ENCODE peak calls at places on chromosomes 3 and 15, in nine cellular contexts. One of them, this sample, is unnamed.

GRCh38 chr3:70984756-70985155 is 598.8 kb downstream of the FOXP1 start:
- DNase-seq in endothelial cell of umbilical vein: no peak
- DNase-seq in breast epithelium: no peak
- DNase-seq in GM12878: no peak
- DNase-seq in sigmoid colon: no peak
- DNase-seq in GM12891: no peak
- DNase-seq in H1: no peak
- DNase-seq in transverse colon: no peak
- DNase-seq in stomach: no peak
- DNase-seq in this sample: no peak

GRCh38 chr3:139353920-139354556 is 10.2 kb downstream of the MRPS22 start:
- DNase-seq in H1: no peak
- DNase-seq in sigmoid colon: no peak
- DNase-seq in GM12891: no peak
- DNase-seq in stomach: no peak
- DNase-seq in breast epithelium: no peak
- DNase-seq in endothelial cell of umbilical vein: peak
- DNase-seq in GM12878: no peak
- DNase-seq in transverse colon: no peak
- DNase-seq in this sample: no peak

GRCh38 chr15:22241451-22241850 is 161.1 kb downstream of the OR4M2 start:
- DNase-seq in breast epithelium: no peak
- DNase-seq in sigmoid colon: no peak
- DNase-seq in GM12878: no peak
- DNase-seq in endothelial cell of umbilical vein: no peak
- DNase-seq in transverse colon: no peak
- DNase-seq in GM12891: no peak
- DNase-seq in stomach: no peak
- DNase-seq in H1: no peak
- DNase-seq in this sample: no peak

GRCh38 chr3:38397320-38397719 is 50.7 kb downstream of the XYLB start:
- DNase-seq in GM12891: no peak
- DNase-seq in breast epithelium: no peak
- DNase-seq in GM12878: no peak
- DNase-seq in endothelial cell of umbilical vein: peak
- DNase-seq in stomach: no peak
- DNase-seq in sigmoid colon: no peak
- DNase-seq in H1: peak
- DNase-seq in transverse colon: no peak
- DNase-seq in this sample: no peak

GRCh38 chr15:35437157-35437556 is 108.8 kb downstream of the DPH6 start:
- DNase-seq in sigmoid colon: no peak
- DNase-seq in GM12891: no peak
- DNase-seq in GM12878: no peak
- DNase-seq in stomach: no peak
- DNase-seq in breast epithelium: no peak
- DNase-seq in H1: no peak
- DNase-seq in transverse colon: no peak
- DNase-seq in endothelial cell of umbilical vein: peak
- DNase-seq in this sample: no peak

GRCh38 chr3:81643721-81644120 is 117.7 kb downstream of the GBE1 start:
- DNase-seq in H1: no peak
- DNase-seq in GM12891: no peak
- DNase-seq in stomach: no peak
- DNase-seq in endothelial cell of umbilical vein: peak
- DNase-seq in sigmoid colon: no peak
- DNase-seq in GM12878: no peak
- DNase-seq in breast epithelium: no peak
- DNase-seq in transverse colon: peak
- DNase-seq in this sample: no peak

GRCh38 chr3:106261915-106262683 is 393.3 kb upstream of the CBLB start:
- DNase-seq in stomach: no peak
- DNase-seq in GM12878: no peak
- DNase-seq in transverse colon: no peak
- DNase-seq in breast epithelium: no peak
- DNase-seq in sigmoid colon: no peak
- DNase-seq in endothelial cell of umbilical vein: no peak
- DNase-seq in GM12891: no peak
- DNase-seq in H1: no peak
- DNase-seq in this sample: no peak

GRCh38 chr3:52240059-52240885 is 1.3 kb upstream of the TWF2 start:
- DNase-seq in stomach: no peak
- DNase-seq in GM12891: no peak
- DNase-seq in transverse colon: peak
- DNase-seq in H1: no peak
- DNase-seq in endothelial cell of umbilical vein: no peak
- DNase-seq in sigmoid colon: peak
- DNase-seq in breast epithelium: no peak
- DNase-seq in GM12878: no peak
- DNase-seq in this sample: no peak

GRCh38 chr15:64566629-64567427 is 106.5 kb downstream of the ZNF609 start:
- DNase-seq in transverse colon: no peak
- DNase-seq in H1: no peak
- DNase-seq in breast epithelium: no peak
- DNase-seq in stomach: no peak
- DNase-seq in GM12891: no peak
- DNase-seq in sigmoid colon: no peak
- DNase-seq in GM12878: no peak
- DNase-seq in endothelial cell of umbilical vein: no peak
- DNase-seq in this sample: no peak

GRCh38 chr3:46984591-46985459 is 5.4 kb downstream of the NBEAL2 start:
- DNase-seq in breast epithelium: no peak
- DNase-seq in sigmoid colon: no peak
- DNase-seq in GM12878: no peak
- DNase-seq in transverse colon: no peak
- DNase-seq in endothelial cell of umbilical vein: no peak
- DNase-seq in GM12891: no peak
- DNase-seq in stomach: no peak
- DNase-seq in H1: no peak
- DNase-seq in this sample: no peak

GRCh38 chr3:133136114-133137041 is 98.2 kb downstream of the TMEM108 start:
- DNase-seq in H1: no peak
- DNase-seq in GM12891: peak
- DNase-seq in sigmoid colon: no peak
- DNase-seq in breast epithelium: no peak
- DNase-seq in transverse colon: no peak
- DNase-seq in GM12878: peak
- DNase-seq in endothelial cell of umbilical vein: no peak
- DNase-seq in stomach: no peak
- DNase-seq in this sample: no peak

GRCh38 chr3:23455084-23455483 is 252.0 kb downstream of the UBE2E2 start:
- DNase-seq in H1: no peak
- DNase-seq in GM12891: no peak
- DNase-seq in sigmoid colon: no peak
- DNase-seq in stomach: no peak
- DNase-seq in endothelial cell of umbilical vein: no peak
- DNase-seq in GM12878: no peak
- DNase-seq in breast epithelium: no peak
- DNase-seq in transverse colon: no peak
- DNase-seq in this sample: no peak
- TF ChIP-seq POLR2AphosphoS5 in H1: no peak
- TF ChIP-seq POLR2AphosphoS5 in GM12891: no peak
- TF ChIP-seq POLR2AphosphoS5 in sigmoid colon: peak
- TF ChIP-seq POLR2AphosphoS5 in stomach: no peak
- TF ChIP-seq POLR2AphosphoS5 in endothelial cell of umbilical vein: no peak
- TF ChIP-seq POLR2AphosphoS5 in GM12878: no peak
- TF ChIP-seq POLR2AphosphoS5 in breast epithelium: no peak
- TF ChIP-seq POLR2AphosphoS5 in transverse colon: no peak
- TF ChIP-seq POLR2AphosphoS5 in this sample: no peak

GRCh38 chr3:197003461-197004385 is 25.9 kb downstream of the MELTF start:
- DNase-seq in transverse colon: peak
- DNase-seq in breast epithelium: no peak
- DNase-seq in endothelial cell of umbilical vein: no peak
- DNase-seq in GM12878: no peak
- DNase-seq in stomach: peak
- DNase-seq in sigmoid colon: no peak
- DNase-seq in H1: no peak
- DNase-seq in GM12891: no peak
- DNase-seq in this sample: peak

GRCh38 chr3:197001106-197001971 is 28.3 kb downstream of the MELTF start:
- DNase-seq in transverse colon: no peak
- DNase-seq in H1: no peak
- DNase-seq in breast epithelium: no peak
- DNase-seq in sigmoid colon: peak
- DNase-seq in GM12891: no peak
- DNase-seq in endothelial cell of umbilical vein: no peak
- DNase-seq in stomach: no peak
- DNase-seq in GM12878: no peak
- DNase-seq in this sample: no peak

GRCh38 chr3:197001972-197002700 is 27.5 kb downstream of the MELTF start:
- DNase-seq in GM12891: no peak
- DNase-seq in endothelial cell of umbilical vein: no peak
- DNase-seq in transverse colon: no peak
- DNase-seq in breast epithelium: no peak
- DNase-seq in stomach: no peak
- DNase-seq in H1: no peak
- DNase-seq in sigmoid colon: no peak
- DNase-seq in GM12878: no peak
- DNase-seq in this sample: peak

GRCh38 chr3:197000211-197000610 is 29.4 kb downstream of the MELTF start:
- DNase-seq in stomach: no peak
- DNase-seq in GM12891: no peak
- DNase-seq in endothelial cell of umbilical vein: no peak
- DNase-seq in transverse colon: no peak
- DNase-seq in sigmoid colon: peak
- DNase-seq in H1: no peak
- DNase-seq in GM12878: no peak
- DNase-seq in breast epithelium: no peak
- DNase-seq in this sample: no peak

DNA sequence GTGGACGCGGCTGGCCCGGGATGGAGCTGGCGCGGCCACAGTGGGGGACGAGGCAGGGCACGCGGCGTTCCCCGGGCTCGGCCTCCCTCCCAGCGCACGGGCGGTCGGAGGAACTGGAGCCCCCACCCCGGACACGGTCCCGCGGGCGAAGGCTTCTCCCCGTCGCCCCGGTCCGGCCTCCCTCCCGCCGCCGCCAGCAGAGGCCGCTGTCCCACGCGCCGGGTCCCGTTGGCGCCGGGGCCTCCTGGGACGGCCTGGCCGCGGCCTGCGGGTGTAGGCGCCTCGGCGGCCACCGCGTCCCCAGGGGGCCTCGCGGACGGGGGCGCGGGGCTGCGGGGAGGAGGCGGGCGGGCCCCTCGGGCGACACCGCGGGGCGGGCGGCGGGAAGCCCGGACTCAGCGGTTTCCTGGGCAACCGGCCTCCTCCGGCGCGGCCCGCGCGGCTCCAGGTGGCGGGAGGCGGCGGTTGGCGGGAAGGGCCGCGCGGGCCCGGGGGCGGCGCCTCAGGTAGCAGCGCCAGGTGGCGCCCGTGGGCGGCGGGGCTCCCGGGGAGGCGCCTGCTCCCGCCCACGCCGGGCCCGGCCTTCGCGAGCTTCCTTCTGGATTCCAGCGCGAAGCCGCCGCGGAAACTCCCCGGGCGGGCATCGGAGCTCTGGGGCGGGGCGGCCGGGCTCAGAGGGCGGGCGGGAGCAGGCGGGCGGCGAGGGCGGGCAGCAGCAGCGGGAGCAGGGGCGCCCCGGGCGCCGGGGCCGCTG is 26.7 kb downstream of the MELTF start:
- DNase-seq in stomach: peak
- DNase-seq in endothelial cell of umbilical vein: peak
- DNase-seq in transverse colon: peak
- DNase-seq in H1: peak
- DNase-seq in GM12878: no peak
- DNase-seq in breast epithelium: peak
- DNase-seq in GM12891: peak
- DNase-seq in sigmoid colon: peak
- DNase-seq in this sample: peak
- TF ChIP-seq POLR2A in stomach: no peak
- TF ChIP-seq POLR2A in endothelial cell of umbilical vein: peak
- TF ChIP-seq POLR2A in transverse colon: no peak
- TF ChIP-seq POLR2A in H1: no peak
- TF ChIP-seq POLR2A in GM12878: peak
- TF ChIP-seq POLR2A in breast epithelium: no peak
- TF ChIP-seq POLR2A in GM12891: no peak
- TF ChIP-seq POLR2A in sigmoid colon: no peak
- TF ChIP-seq POLR2A in this sample: no peak

GRCh38 chr15:49824700-49825099 is 203.9 kb downstream of the DTWD1 start:
- DNase-seq in transverse colon: no peak
- DNase-seq in endothelial cell of umbilical vein: no peak
- DNase-seq in breast epithelium: no peak
- DNase-seq in sigmoid colon: no peak
- DNase-seq in GM12891: no peak
- DNase-seq in GM12878: no peak
- DNase-seq in stomach: no peak
- DNase-seq in H1: no peak
- DNase-seq in this sample: no peak
- TF ChIP-seq POLR2AphosphoS5 in transverse colon: no peak
- TF ChIP-seq POLR2AphosphoS5 in endothelial cell of umbilical vein: no peak
- TF ChIP-seq POLR2AphosphoS5 in breast epithelium: no peak
- TF ChIP-seq POLR2AphosphoS5 in sigmoid colon: no peak
- TF ChIP-seq POLR2AphosphoS5 in GM12891: no peak
- TF ChIP-seq POLR2AphosphoS5 in GM12878: no peak
- TF ChIP-seq POLR2AphosphoS5 in stomach: no peak
- TF ChIP-seq POLR2AphosphoS5 in H1: no peak
- TF ChIP-seq POLR2AphosphoS5 in this sample: no peak

GRCh38 chr15:54839379-54839778 is 357.4 kb downstream of the RSL24D1 start:
- DNase-seq in stomach: no peak
- DNase-seq in transverse colon: no peak
- DNase-seq in GM12878: no peak
- DNase-seq in H1: no peak
- DNase-seq in sigmoid colon: no peak
- DNase-seq in endothelial cell of umbilical vein: no peak
- DNase-seq in GM12891: no peak
- DNase-seq in breast epithelium: no peak
- DNase-seq in this sample: no peak

GRCh38 chr15:54836052-54836795 is 360.5 kb downstream of the RSL24D1 start:
- DNase-seq in breast epithelium: no peak
- DNase-seq in sigmoid colon: no peak
- DNase-seq in stomach: no peak
- DNase-seq in H1: no peak
- DNase-seq in transverse colon: no peak
- DNase-seq in GM12891: no peak
- DNase-seq in GM12878: peak
- DNase-seq in endothelial cell of umbilical vein: no peak
- DNase-seq in this sample: no peak

GRCh38 chr15:54841906-54842305 is 354.8 kb downstream of the RSL24D1 start:
- DNase-seq in GM12878: no peak
- DNase-seq in transverse colon: no peak
- DNase-seq in sigmoid colon: no peak
- DNase-seq in endothelial cell of umbilical vein: no peak
- DNase-seq in breast epithelium: no peak
- DNase-seq in H1: no peak
- DNase-seq in stomach: no peak
- DNase-seq in GM12891: no peak
- DNase-seq in this sample: no peak

DNA sequence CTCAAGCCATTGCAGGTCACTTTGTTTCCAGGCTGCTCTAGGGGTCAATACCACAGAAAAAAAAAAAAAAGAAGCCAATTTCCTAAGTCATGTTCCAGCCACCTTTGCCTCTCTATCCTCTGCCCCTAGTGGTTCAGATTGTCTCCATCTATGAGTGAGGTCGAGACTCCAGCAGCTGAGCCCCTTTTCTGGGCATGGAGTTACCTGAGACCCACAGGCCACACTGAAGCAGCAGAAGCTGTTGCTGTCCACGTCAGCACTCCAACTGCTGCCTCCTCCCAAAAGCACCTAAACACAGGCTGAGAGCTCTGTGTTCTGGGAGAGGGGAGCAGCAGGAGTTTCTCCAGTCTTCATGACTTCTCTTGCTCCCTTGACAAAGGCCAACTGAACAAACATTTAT is 355.7 kb downstream of the RSL24D1 start:
- DNase-seq in sigmoid colon: no peak
- DNase-seq in endothelial cell of umbilical vein: no peak
- DNase-seq in transverse colon: no peak
- DNase-seq in breast epithelium: no peak
- DNase-seq in GM12878: no peak
- DNase-seq in stomach: no peak
- DNase-seq in GM12891: no peak
- DNase-seq in H1: peak
- DNase-seq in this sample: no peak
- TF ChIP-seq POLR2A in sigmoid colon: no peak
- TF ChIP-seq POLR2A in endothelial cell of umbilical vein: no peak
- TF ChIP-seq POLR2A in transverse colon: no peak
- TF ChIP-seq POLR2A in breast epithelium: no peak
- TF ChIP-seq POLR2A in GM12878: no peak
- TF ChIP-seq POLR2A in stomach: no peak
- TF ChIP-seq POLR2A in GM12891: no peak
- TF ChIP-seq POLR2A in H1: no peak
- TF ChIP-seq POLR2A in this sample: no peak